ENCODE peak calls at places on chromosomes 5 and 9, in eight cellular contexts. K is stomach; X is hepatocyte; A is neural progenitor cell; Y is IMR-90; O is CD8-positive, alpha-beta T cell; D is BE2C; P is cardiac muscle cell. Z is an unnamed sample.

GRCh38 chr5:124743534-124744169 is 2.8 kb downstream of the ZNF608 start:
- DNase-seq in X (peak; percentile 54), A (peak; percentile 30), Y (no peak), D (no peak), K (no peak), P (peak; percentile 61), O (no peak), Z (peak; percentile 80)

GRCh38 chr5:73591102-73591695 is 25.7 kb downstream of the UTP15 start:
- DNase-seq in Y (peak; percentile 90), X (peak; percentile 85), D (peak; percentile 69), P (peak; percentile 79), O (peak; percentile 63), K (no peak), A (peak; percentile 73), Z (peak; percentile 83)

GRCh38 chr5:103347729-103348128 is 89.2 kb downstream of the MACIR start:
- DNase-seq in D (no peak), Y (no peak), K (no peak), O (no peak), A (no peak), X (peak; percentile 44), P (no peak), Z (no peak)

GRCh38 chr5:136020383-136021015 is 8.3 kb upstream of the TGFBI start:
- DNase-seq in D (peak; percentile 73), A (no peak), Y (peak; percentile 99), K (no peak), O (no peak), P (no peak), X (peak; percentile 78), Z (no peak)

GRCh38 chr9:31321686-31322085 is 1062.8 kb upstream of the ACO1 start:
- DNase-seq in X (no peak), Y (no peak), K (no peak), D (no peak), A (no peak), P (no peak), O (no peak), Z (no peak)

GRCh38 chr5:122089614-122090013 is 11.6 kb upstream of the LOX start:
- DNase-seq in Y (peak; percentile 94), X (no peak), A (no peak), P (no peak), O (no peak), K (no peak), D (no peak), Z (no peak)

GRCh38 chr5:152683205-152683604 is 278.1 kb upstream of the NMUR2 start:
- DNase-seq in A (no peak), D (no peak), P (no peak), K (no peak), O (no peak), X (no peak), Y (no peak), Z (no peak)

GRCh38 chr5:80124519-80124918 is 89.4 kb downstream of the THBS4 start:
- DNase-seq in A (no peak), O (no peak), P (no peak), X (no peak), D (no peak), Y (no peak), K (no peak), Z (no peak)

GRCh38 chr9:91978739-91979414 is 28.8 kb upstream of the ROR2 start:
- DNase-seq in O (no peak), K (peak; percentile 36), P (peak; percentile 56), Y (peak; percentile 93), X (peak; percentile 43), D (peak; percentile 54), A (peak; percentile 71), Z (no peak)

GRCh38 chr9:69314547-69314946 is 10.5 kb upstream of the ENTREP1 start:
- DNase-seq in X (no peak), O (no peak), Y (no peak), P (no peak), A (no peak), K (no peak), D (no peak), Z (no peak)

GRCh38 chr5:3226171-3226570 is 369.5 kb upstream of the IRX1 start:
- DNase-seq in X (no peak), P (no peak), K (no peak), O (no peak), Y (no peak), D (no peak), A (no peak), Z (no peak)

GRCh38 chr9:341634-342421 is 127.2 kb downstream of the DOCK8 start:
- DNase-seq in Y (no peak), X (no peak), O (no peak), A (no peak), D (no peak), K (no peak), P (no peak), Z (no peak)
- H3K36me3 ChIP-seq in Y (no peaks in the 10 kb centered on the region), X (no peaks in the 10 kb centered on the region), O (peaks cover 68% of the 10 kb centered on the region), A (no peaks in the 10 kb centered on the region), D (no peaks in the 10 kb centered on the region), K (no peaks in the 10 kb centered on the region), P (no peaks in the 10 kb centered on the region), Z (peaks cover 2% of the 10 kb centered on the region)

GRCh38 chr9:92988215-92988731 is 41.0 kb downstream of the FGD3 start:
- DNase-seq in Y (no peak), A (no peak), P (no peak), K (no peak), O (no peak), X (no peak), D (no peak), Z (no peak)

GRCh38 chr9:92986175-92987110 is 39.1 kb downstream of the FGD3 start:
- DNase-seq in K (no peak), A (no peak), X (no peak), O (peak; percentile 67), D (peak; percentile 30), Y (no peak), P (no peak), Z (peak; percentile 24)

GRCh38 chr9:92983984-92984589 is 36.8 kb downstream of the FGD3 start:
- DNase-seq in Y (peak; percentile 3), D (no peak), P (no peak), K (no peak), X (no peak), O (no peak), A (peak; percentile 50), Z (no peak)

GRCh38 chr9:92982130-92982529 is 34.8 kb downstream of the FGD3 start:
- DNase-seq in Y (no peak), K (no peak), A (no peak), D (no peak), O (no peak), P (no peak), X (no peak), Z (no peak)

DNA sequence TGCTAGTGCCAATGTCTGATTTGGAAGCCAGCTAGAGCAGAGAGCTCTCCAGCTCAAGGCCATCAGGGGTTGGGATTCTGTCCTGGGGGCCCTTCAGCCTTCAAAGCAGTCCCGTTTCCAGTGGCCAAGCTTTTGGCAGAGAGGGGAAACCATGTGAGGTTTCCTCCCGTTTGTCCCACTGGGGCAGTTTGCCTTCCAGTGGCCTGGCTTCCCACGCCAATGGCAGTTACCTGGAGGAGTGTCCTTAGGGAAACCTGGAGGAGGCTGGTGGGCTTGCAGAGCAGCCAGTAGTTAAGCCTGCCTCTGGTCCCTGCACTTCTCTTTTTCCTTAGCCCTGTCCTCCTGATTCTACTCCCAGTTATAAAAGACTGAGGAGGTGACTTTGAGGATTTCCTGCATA is 37.7 kb downstream of the FGD3 start:
- DNase-seq in D (no peak), P (no peak), Y (no peak), A (no peak), X (no peak), K (no peak), O (no peak), Z (no peak)
- H3K4me1 ChIP-seq in D (no peaks in the 10 kb centered on the region), P (no peaks in the 10 kb centered on the region), Y (no peaks in the 10 kb centered on the region), A (peaks cover 5% of the 10 kb centered on the region), X (no peaks in the 10 kb centered on the region), K (no peaks in the 10 kb centered on the region), O (peaks cover 67% of the 10 kb centered on the region), Z (no peaks in the 10 kb centered on the region)

DNA sequence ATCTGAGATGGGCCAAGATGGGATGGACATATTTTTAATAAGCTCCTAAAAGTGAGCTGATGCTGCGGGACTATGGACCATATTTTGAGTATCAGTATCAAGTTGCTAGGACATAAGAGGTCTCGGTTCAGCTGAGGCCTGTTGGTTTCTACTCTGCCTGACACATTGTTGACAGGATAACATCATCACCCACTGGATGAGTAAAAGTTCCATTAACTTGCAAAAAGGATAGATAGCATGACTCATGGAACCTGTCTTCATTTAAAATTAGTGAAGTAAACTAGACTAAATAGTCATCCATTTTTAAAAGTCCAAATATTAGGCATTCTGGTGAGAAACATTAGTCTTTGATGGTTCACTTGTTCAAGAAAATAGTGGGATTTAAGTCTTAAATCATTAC is 33.3 kb downstream of the PARP8 start:
- DNase-seq in Y (peak; percentile 32), P (no peak), O (no peak), D (no peak), A (no peak), X (no peak), K (no peak), Z (no peak)
- H3K4me3 ChIP-seq in Y (no peak overlapping the region), P (no peak overlapping the region), O (no peak overlapping the region), D (no peak overlapping the region), A (no peak overlapping the region), X (no peak overlapping the region), K (no peak overlapping the region), Z (no peak overlapping the region)

GRCh38 chr9:128615571-128615970 is 41.1 kb downstream of the DYNC2I2 start:
- DNase-seq in O (no peak), X (no peak), Y (no peak), P (no peak), K (no peak), D (no peak), A (no peak), Z (no peak)

GRCh38 chr9:128619127-128619526 is 37.5 kb downstream of the DYNC2I2 start:
- DNase-seq in D (no peak), A (no peak), K (no peak), O (no peak), P (no peak), X (no peak), Y (no peak), Z (no peak)

GRCh38 chr9:128621730-128622455 is 34.8 kb downstream of the DYNC2I2 start:
- DNase-seq in X (no peak), P (no peak), K (no peak), O (no peak), D (no peak), Y (no peak), A (no peak), Z (no peak)

GRCh38 chr9:128617943-128618342 is 38.7 kb downstream of the DYNC2I2 start:
- DNase-seq in X (no peak), K (no peak), P (no peak), Y (no peak), D (no peak), A (no peak), O (no peak), Z (no peak)

GRCh38 chr9:128619779-128620178 is 36.9 kb downstream of the DYNC2I2 start:
- DNase-seq in A (no peak), X (no peak), K (no peak), D (no peak), P (no peak), O (no peak), Y (no peak), Z (no peak)
- H3K36me3 ChIP-seq in A (no peaks in the 10 kb centered on the region), X (no peaks in the 10 kb centered on the region), K (peaks cover 98% of the 10 kb centered on the region), D (peaks cover 77% of the 10 kb centered on the region), P (peaks cover 84% of the 10 kb centered on the region), O (peaks cover 64% of the 10 kb centered on the region), Y (peaks cover 78% of the 10 kb centered on the region), Z (peaks cover 29% of the 10 kb centered on the region)